ENCODE peak calls at places on chromosomes 7 and 10, in four cellular contexts. J is OCI-LY7, W is adrenal gland, S is IMR-90. F is an unnamed sample.

GRCh38 chr7:35691827-35692307 is 3.1 kb downstream of the HERPUD2 start:
- DNase-seq in J (peak), S (peak), W (no peak), F (peak)

GRCh38 chr10:79189853-79190435 is 121.2 kb downstream of the ZMIZ1 start:
- DNase-seq in W (no peak), J (no peak), S (peak), F (no peak)

GRCh38 chr10:70596110-70596798 is 6.3 kb downstream of the PRF1 start:
- DNase-seq in W (no peak), S (no peak), J (no peak), F (no peak)

GRCh38 chr10:33772370-33773331 is 438.2 kb upstream of the NRP1 start:
- DNase-seq in W (peak), J (no peak), S (no peak), F (peak)

GRCh38 chr10:70130878-70131559 is 1.6 kb downstream of the AIFM2 start:
- DNase-seq in W (peak), S (peak), J (no peak), F (no peak)

GRCh38 chr7:90720970-90721768 is 125.0 kb downstream of the CDK14 start:
- DNase-seq in W (no peak), S (peak), J (peak), F (no peak)

GRCh38 chr7:142412551-142413193 is 154.8 kb upstream of the PRSS58 start:
- DNase-seq in S (peak), W (peak), J (peak), F (peak)

GRCh38 chr7:85021090-85021704 is 165.7 kb downstream of the SEMA3D start:
- DNase-seq in S (peak), J (no peak), W (no peak), F (no peak)

GRCh38 chr10:103491729-103492364 is 1.7 kb upstream of the NEURL1 start:
- DNase-seq in J (no peak), S (peak), W (peak), F (no peak)

GRCh38 chr7:129855234-129855673 is 97.5 kb downstream of the UBE2H start:
- DNase-seq in S (peak), W (no peak), J (no peak), F (no peak)

GRCh38 chr10:31374146-31374696 is 55.2 kb downstream of the ZEB1 start:
- DNase-seq in W (no peak), S (peak), J (no peak), F (no peak)

GRCh38 chr7:116197355-116197754 is 13.0 kb upstream of the TES start:
- DNase-seq in J (no peak), S (no peak), W (no peak), F (no peak)

GRCh38 chr10:14416308-14416700 is 85.6 kb upstream of the FRMD4A start:
- DNase-seq in S (no peak), W (no peak), J (no peak), F (no peak)

GRCh38 chr7:74405899-74406512 is 47.7 kb upstream of the GTF2IRD1 start:
- DNase-seq in W (no peak), J (no peak), S (no peak), F (no peak)

GRCh38 chr7:20624666-20625385 is 9.4 kb downstream of the ABCB5 start:
- DNase-seq in S (no peak), J (no peak), W (no peak), F (no peak)

GRCh38 chr10:70742537-70743429 is 42.4 kb downstream of the TBATA start:
- DNase-seq in S (peak), W (no peak), J (no peak), F (no peak)

GRCh38 chr10:47438857-47439474 is 44.9 kb downstream of the ANXA8 start:
- DNase-seq in S (peak), J (peak), W (peak), F (no peak)

GRCh38 chr10:62036186-62037081 is 134.9 kb downstream of the ARID5B start:
- DNase-seq in S (no peak), J (no peak), W (no peak), F (no peak)

GRCh38 chr10:5511231-5511884 is 12.0 kb upstream of the CALML5 start:
- DNase-seq in W (no peak), S (no peak), J (no peak), F (no peak)

GRCh38 chr10:56351909-56352630 is 9.0 kb downstream of the ZWINT start:
- DNase-seq in J (no peak), W (no peak), S (no peak), F (no peak)

GRCh38 chr10:36110097-36110496 is 468.0 kb upstream of the FZD8 start:
- DNase-seq in W (no peak), S (no peak), J (no peak), F (no peak)

GRCh38 chr7:29839302-29839701 is 33.0 kb downstream of the WIPF3 start:
- DNase-seq in S (peak), J (no peak), W (peak), F (no peak)

GRCh38 chr7:129489491-129489890 is 12.8 kb upstream of the SMKR1 start:
- DNase-seq in J (no peak), S (peak), W (no peak), F (no peak)

GRCh38 chr10:630581-631073 is 58.8 kb downstream of the DIP2C start:
- DNase-seq in S (no peak), W (no peak), J (no peak), F (no peak)

GRCh38 chr7:86949052-86949778 is 110.2 kb downstream of the ELAPOR2 start:
- DNase-seq in S (no peak), J (no peak), W (no peak), F (peak)

GRCh38 chr7:14309432-14309831 is 320.0 kb upstream of the ETV1 start:
- DNase-seq in J (no peak), W (no peak), S (no peak), F (no peak)

GRCh38 chr10:93437000-93437945 is 44.9 kb downstream of the MYOF start:
- DNase-seq in W (peak), J (no peak), S (peak), F (no peak)

GRCh38 chr10:96395931-96396877 is 37.4 kb upstream of the OPALIN start:
- DNase-seq in S (peak), J (peak), W (peak), F (peak)

GRCh38 chr10:16242859-16243613 is 193.8 kb upstream of the PTER start:
- DNase-seq in J (no peak), W (no peak), S (no peak), F (no peak)

GRCh38 chr10:92727141-92727540 is 37.4 kb downstream of the HHEX start:
- DNase-seq in J (no peak), S (no peak), W (no peak), F (no peak)

GRCh38 chr7:148962823-148963582 is 65.3 kb downstream of the PDIA4 start:
- DNase-seq in J (peak), W (peak), S (peak), F (peak)

GRCh38 chr7:151366872-151367207 is 25.2 kb downstream of the NUB1 start:
- DNase-seq in S (peak), J (no peak), W (no peak), F (no peak)